ENCODE peak calls at places on chromosomes 2 and 18, in five cellular contexts. O is RCC 7860, I is NCI-H1417, E is astrocyte of the spinal cord, V is K562. J is an unnamed sample.

GRCh38 chr2:168049609-168050008 is 197.8 kb downstream of the STK39 start:
- DNase-seq in I (no peak), V (no peak), O (no peak), E (no peak), J (no peak)

GRCh38 chr2:147165682-147166081 is 679.1 kb upstream of the ACVR2A start:
- DNase-seq in V (no peak), E (no peak), I (no peak), O (no peak), J (no peak)

GRCh38 chr2:29382486-29382885 is 267.3 kb downstream of the CLIP4 start:
- DNase-seq in V (no peak), O (no peak), I (no peak), E (no peak), J (no peak)

GRCh38 chr18:32372381-32373061 is 98.2 kb downstream of the GAREM1 start:
- DNase-seq in E (no peak), I (peak), V (no peak), O (no peak), J (no peak)

GRCh38 chr18:9619990-9620389 is 5.6 kb upstream of the PPP4R1 start:
- DNase-seq in O (no peak), I (no peak), V (no peak), E (no peak), J (no peak)

GRCh38 chr2:134198006-134198634 is 55.8 kb upstream of the MGAT5 start:
- DNase-seq in I (no peak), O (no peak), E (no peak), V (no peak), J (no peak)

GRCh38 chr2:233929352-233929843 is 12.2 kb downstream of the TRPM8 start:
- DNase-seq in I (no peak), E (no peak), O (peak), V (no peak), J (no peak)

GRCh38 chr2:61229936-61230335 is 67.9 kb downstream of the C2orf74 start:
- DNase-seq in O (no peak), E (no peak), I (no peak), V (no peak), J (peak)

GRCh38 chr2:240438810-240439697 is 3.6 kb downstream of the GPC1 start:
- DNase-seq in O (no peak), E (no peak), I (no peak), V (no peak), J (no peak)

GRCh38 chr2:160322320-160322719 is 122.2 kb upstream of the ITGB6 start:
- DNase-seq in E (no peak), V (no peak), O (no peak), I (no peak), J (no peak)

GRCh38 chr2:239593965-239594771 is 193.3 kb upstream of the HDAC4 start:
- DNase-seq in V (no peak), O (no peak), E (no peak), I (peak), J (no peak)

GRCh38 chr2:163231666-163232065 is 393.1 kb upstream of the KCNH7 start:
- DNase-seq in O (no peak), E (no peak), I (no peak), V (no peak), J (no peak)

GRCh38 chr2:239607795-239608171 is 207.0 kb upstream of the HDAC4 start:
- DNase-seq in V (no peak), I (no peak), O (no peak), E (no peak), J (no peak)

GRCh38 chr2:203533696-203534471 is 1.2 kb downstream of the RAPH1 start:
- DNase-seq in V (no peak), E (peak), I (peak), O (peak), J (peak)

GRCh38 chr2:189327879-189328351 is 113.4 kb upstream of the WDR75 start:
- DNase-seq in O (no peak), I (no peak), V (no peak), E (peak), J (peak)

GRCh38 chr18:76496200-76496890 is 1.3 kb upstream of the ZNF516 start:
- DNase-seq in V (peak), O (no peak), E (peak), I (no peak), J (peak)

GRCh38 chr18:79496978-79497637 is 101.4 kb downstream of the NFATC1 start:
- DNase-seq in I (peak), O (no peak), E (peak), V (no peak), J (no peak)

GRCh38 chr2:6808426-6808825 is 57.3 kb downstream of the CMPK2 start:
- DNase-seq in O (no peak), I (no peak), E (no peak), V (no peak), J (no peak)

J was measured in EL.